ENCODE peak calls at places on chromosomes 13 and 19, in six cellular contexts. F is A549, D is K562, K is HepG2, Q is endothelial cell of umbilical vein, X is GM12878. W is an unnamed sample.
A peak's percentile ranks its signal among the peaks of the same experiment; 100 is the strongest.

GRCh38 chr13:111166882-111167281 is 51.8 kb downstream of the ARHGEF7 start:
- DNase-seq in F (no peak), D (no peak), K (no peak), Q (no peak), X (no peak), W (no peak)

GRCh38 chr13:34758628-34759027 is 183.4 kb upstream of the NBEA start:
- DNase-seq in F (no peak), D (no peak), K (no peak), Q (no peak), X (no peak), W (no peak)

GRCh38 chr19:33731886-33732285 is 64.8 kb upstream of the KCTD15 start:
- DNase-seq in F (no peak), D (no peak), K (no peak), Q (no peak), X (no peak), W (no peak)

GRCh38 chr19:53785196-53785889 is 38.8 kb downstream of the NLRP12 start:
- DNase-seq in F (no peak), D (no peak), K (peak; percentile 80), Q (no peak), X (no peak), W (peak; percentile 44)

GRCh38 chr13:23378009-23378632 is 55.4 kb downstream of the SACS start:
- DNase-seq in F (peak; percentile 38), D (no peak), K (no peak), Q (peak; percentile 93), X (peak; percentile 68), W (peak; percentile 81)

GRCh38 chr13:32264407-32264806 is 50.8 kb downstream of the ZAR1L start:
- DNase-seq in F (no peak), D (no peak), K (no peak), Q (peak; percentile 98), X (no peak), W (no peak)

GRCh38 chr13:31982124-31982523 is 49.5 kb upstream of the FRY start:
- DNase-seq in F (no peak), D (no peak), K (no peak), Q (no peak), X (no peak), W (no peak)

GRCh38 chr13:39349391-39349790 is 253.6 kb downstream of the LHFPL6 start:
- DNase-seq in F (no peak), D (no peak), K (no peak), Q (no peak), X (no peak), W (no peak)

GRCh38 chr19:48698046-48698445 is 2.3 kb downstream of the FUT2 start:
- DNase-seq in F (no peak), D (peak; percentile 54), K (no peak), Q (peak; percentile 60), X (no peak), W (no peak)

GRCh38 chr19:10219678-10220077 is 11.5 kb downstream of the S1PR2 start:
- DNase-seq in F (no peak), D (peak; percentile 44), K (peak; percentile 79), Q (no peak), X (peak; percentile 88), W (peak; percentile 78)

DNA sequence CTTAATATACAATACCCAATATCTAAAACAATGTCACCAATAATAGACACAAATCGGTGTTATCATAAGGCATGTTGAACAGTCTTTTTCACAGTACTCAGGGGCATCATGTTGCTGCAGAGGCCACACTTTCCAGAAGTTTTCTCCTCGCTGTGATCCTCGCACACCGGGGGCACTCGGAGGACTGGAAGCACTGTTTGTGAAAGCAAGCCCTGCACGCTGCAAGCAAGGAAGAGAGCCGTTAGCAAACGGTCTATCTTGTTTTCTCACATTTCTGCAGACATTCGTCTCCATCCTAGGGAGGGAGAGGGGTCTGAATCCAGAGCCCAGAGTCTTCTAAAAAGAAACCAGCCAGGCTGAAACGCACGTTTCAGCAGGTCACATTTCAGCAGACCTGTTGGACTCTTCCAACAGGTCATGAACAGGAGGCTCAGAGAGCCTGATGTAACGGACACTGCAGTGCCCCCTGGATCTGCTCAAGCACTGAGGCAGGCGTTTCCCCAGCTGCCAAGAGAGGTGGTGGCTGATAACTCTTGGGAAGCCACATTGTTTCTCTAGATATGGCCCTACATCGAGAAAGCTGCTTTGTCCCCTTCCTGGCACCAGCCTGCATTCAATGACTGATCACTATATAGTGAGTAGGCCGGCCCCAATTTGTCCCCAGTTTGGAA is 43.6 kb downstream of the RUBCNL start:
- DNase-seq in F (no peak), D (no peak), K (no peak), Q (no peak), X (no peak), W (no peak)
- TF ChIP-seq MYC in F (no peak), D (no peak), K (no peak), Q (no peak), X (no peak), W (no peak)

GRCh38 chr19:57578487-57579205 is at the start of gene ZNF416:
- DNase-seq in F (peak; percentile 99), D (peak; percentile 97), K (peak; percentile 97), Q (peak; percentile 96), X (peak; percentile 97), W (peak; percentile 97)
- TF ChIP-seq POLR2A in F (peak; percentile 35), D (no peak), K (no peak), Q (no peak), X (peak; percentile 76), W (peak; percentile 39)

GRCh38 chr13:93172109-93172508 is 54.5 kb upstream of the GPC6 start:
- DNase-seq in F (no peak), D (no peak), K (peak; percentile 9), Q (no peak), X (no peak), W (no peak)
- TF ChIP-seq MYC in F (no peak), D (no peak), K (no peak), Q (no peak), X (no peak), W (no peak)

GRCh38 chr19:18110833-18111232 is 13.3 kb downstream of the MAST3 start:
- DNase-seq in F (no peak), D (no peak), K (no peak), Q (no peak), X (no peak), W (no peak)

GRCh38 chr19:18108897-18109296 is 11.3 kb downstream of the MAST3 start:
- DNase-seq in F (no peak), D (no peak), K (no peak), Q (no peak), X (no peak), W (no peak)

GRCh38 chr19:18107235-18108083 is 9.9 kb downstream of the MAST3 start:
- DNase-seq in F (no peak), D (no peak), K (no peak), Q (no peak), X (no peak), W (peak; percentile 87)

GRCh38 chr19:18109363-18109730 is 11.8 kb downstream of the MAST3 start:
- DNase-seq in F (no peak), D (no peak), K (peak; percentile 53), Q (no peak), X (no peak), W (no peak)

DNA sequence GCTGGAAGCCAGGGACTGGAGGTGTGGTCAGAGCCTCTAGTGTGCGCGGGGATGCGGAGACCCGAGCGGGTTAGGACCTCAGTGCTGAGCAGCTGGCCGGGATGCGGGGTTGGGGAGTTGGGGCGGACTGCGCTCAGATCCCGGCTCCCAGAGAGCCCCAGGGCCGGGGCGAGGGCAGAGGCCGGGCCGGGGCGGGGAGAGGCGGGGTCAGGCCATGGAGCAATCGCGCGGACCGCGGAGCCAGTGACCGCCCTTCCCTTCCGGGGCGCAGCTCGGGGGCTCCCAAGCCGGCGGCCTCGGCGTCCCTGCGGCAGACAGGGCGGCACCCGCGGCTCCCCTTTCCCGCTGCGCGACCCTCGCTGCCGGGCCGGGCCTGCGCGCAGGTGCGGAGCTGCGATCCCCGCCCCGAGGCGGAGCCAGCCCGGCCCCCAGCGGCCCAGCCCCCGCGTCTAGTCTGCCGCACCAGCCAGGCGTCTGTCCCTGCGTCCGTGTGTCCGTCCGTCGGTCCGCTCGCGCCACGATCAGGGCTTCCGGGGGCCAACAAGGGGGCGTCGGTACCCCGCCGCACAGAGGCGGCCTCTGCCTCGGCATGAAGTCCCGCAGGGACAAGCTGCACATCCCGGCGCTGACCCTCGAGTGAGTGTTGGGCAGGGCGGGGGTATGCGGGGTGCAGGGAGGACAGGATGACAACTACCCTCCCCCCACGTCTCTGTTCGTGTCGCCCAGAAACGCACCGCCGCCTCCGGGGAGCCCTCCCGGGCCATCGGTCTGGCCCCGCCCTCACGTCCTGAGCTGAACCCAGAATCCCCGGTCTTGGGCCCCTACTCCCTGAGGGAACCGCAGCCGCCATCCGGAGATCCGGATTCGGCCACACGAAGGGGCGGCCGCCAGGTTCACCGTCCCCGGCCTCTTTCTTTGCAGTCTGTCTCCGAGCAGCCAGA is 12.4 kb downstream of the MAST3 start:
- DNase-seq in F (no peak), D (peak; percentile 89), K (peak; percentile 29), Q (no peak), X (no peak), W (peak; percentile 58)
- TF ChIP-seq POLR2A in F (peak; percentile 5), D (no peak), K (peak; percentile 49), Q (no peak), X (no peak), W (peak; percentile 30)

GRCh38 chr19:7076151-7076550 is 6.6 kb downstream of the ZNF557 start:
- DNase-seq in F (no peak), D (no peak), K (no peak), Q (no peak), X (no peak), W (no peak)
- TF ChIP-seq MYC in F (no peak), D (no peak), K (no peak), Q (no peak), X (no peak), W (no peak)

GRCh38 chr19:4064073-4064550 is 2.6 kb downstream of the ZBTB7A start:
- DNase-seq in F (no peak), D (no peak), K (no peak), Q (peak; percentile 29), X (no peak), W (no peak)
- TF ChIP-seq POLR2A in F (no peak), D (no peak), K (no peak), Q (no peak), X (peak; percentile 45), W (no peak)

GRCh38 chr13:109479991-109480696 is 306.2 kb downstream of the IRS2 start:
- DNase-seq in F (no peak), D (no peak), K (no peak), Q (no peak), X (no peak), W (no peak)
- TF ChIP-seq MYC in F (no peak), D (no peak), K (no peak), Q (no peak), X (no peak), W (no peak)